ENCODE peak calls at places on chromosomes 5 and 9, in four cellular contexts. One of them, this sample, is unnamed.

GRCh38 chr5:54217826-54218503 is 92.4 kb downstream of the ARL15 start:
- DNase-seq in fibroblast of the aortic adventitia: peak; percentile 90
- DNase-seq in stomach: peak; percentile 27
- DNase-seq in mucosa of descending colon: no peak
- DNase-seq in this sample: peak; percentile 45

GRCh38 chr9:22308177-22308576 is 138.4 kb upstream of the DMRTA1 start:
- DNase-seq in stomach: no peak
- DNase-seq in fibroblast of the aortic adventitia: no peak
- DNase-seq in mucosa of descending colon: no peak
- DNase-seq in this sample: no peak

GRCh38 chr9:108477538-108478006 is 378.2 kb downstream of the ACTL7B start:
- DNase-seq in fibroblast of the aortic adventitia: peak; percentile 88
- DNase-seq in mucosa of descending colon: no peak
- DNase-seq in stomach: no peak
- DNase-seq in this sample: no peak

GRCh38 chr9:94921656-94922055 is 195.2 kb downstream of the AOPEP start:
- DNase-seq in stomach: no peak
- DNase-seq in mucosa of descending colon: no peak
- DNase-seq in fibroblast of the aortic adventitia: no peak
- DNase-seq in this sample: no peak

GRCh38 chr9:27954858-27955257 is 381.6 kb upstream of the C9orf72 start:
- DNase-seq in mucosa of descending colon: no peak
- DNase-seq in fibroblast of the aortic adventitia: no peak
- DNase-seq in stomach: no peak
- DNase-seq in this sample: no peak

GRCh38 chr5:143812085-143812705 is at the start of gene HMHB1:
- DNase-seq in stomach: no peak
- DNase-seq in mucosa of descending colon: no peak
- DNase-seq in fibroblast of the aortic adventitia: no peak
- DNase-seq in this sample: no peak

GRCh38 chr9:109451311-109452025 is 46.6 kb downstream of the PTPN3 start:
- DNase-seq in fibroblast of the aortic adventitia: no peak
- DNase-seq in mucosa of descending colon: no peak
- DNase-seq in stomach: no peak
- DNase-seq in this sample: no peak

GRCh38 chr9:136290508-136291000 is 13.3 kb downstream of the CCDC187 start:
- DNase-seq in stomach: no peak
- DNase-seq in fibroblast of the aortic adventitia: no peak
- DNase-seq in mucosa of descending colon: peak; percentile 40
- DNase-seq in this sample: no peak

GRCh38 chr5:139065296-139065695 is 132.9 kb downstream of the SIL1 start:
- DNase-seq in mucosa of descending colon: no peak
- DNase-seq in stomach: peak; percentile 31
- DNase-seq in fibroblast of the aortic adventitia: peak; percentile 72
- DNase-seq in this sample: no peak

GRCh38 chr5:169064093-169064492 is 236.8 kb downstream of the SLIT3 start:
- DNase-seq in mucosa of descending colon: no peak
- DNase-seq in fibroblast of the aortic adventitia: peak; percentile 20
- DNase-seq in stomach: peak; percentile 37
- DNase-seq in this sample: no peak

GRCh38 chr9:115157245-115157674 is 39.3 kb upstream of the TNC start:
- DNase-seq in fibroblast of the aortic adventitia: peak; percentile 85
- DNase-seq in stomach: no peak
- DNase-seq in mucosa of descending colon: no peak
- DNase-seq in this sample: no peak

GRCh38 chr5:68333649-68334549 is 118.3 kb downstream of the PIK3R1 start:
- DNase-seq in fibroblast of the aortic adventitia: peak; percentile 88
- DNase-seq in stomach: no peak
- DNase-seq in mucosa of descending colon: no peak
- DNase-seq in this sample: no peak

GRCh38 chr5:133405275-133406034 is 206.9 kb downstream of the FSTL4 start:
- DNase-seq in stomach: no peak
- DNase-seq in fibroblast of the aortic adventitia: no peak
- DNase-seq in mucosa of descending colon: no peak
- DNase-seq in this sample: no peak

GRCh38 chr5:160514866-160515265 is 93.2 kb downstream of the PTTG1 start:
- DNase-seq in fibroblast of the aortic adventitia: no peak
- DNase-seq in stomach: no peak
- DNase-seq in mucosa of descending colon: no peak
- DNase-seq in this sample: no peak

GRCh38 chr9:72983056-72983455 is 30.2 kb upstream of the ALDH1A1 start:
- DNase-seq in fibroblast of the aortic adventitia: no peak
- DNase-seq in stomach: peak; percentile 37
- DNase-seq in mucosa of descending colon: no peak
- DNase-seq in this sample: no peak

GRCh38 chr9:96566401-96567202 is 53.0 kb downstream of the CDC14B start:
- DNase-seq in fibroblast of the aortic adventitia: peak; percentile 43
- DNase-seq in stomach: peak; percentile 85
- DNase-seq in mucosa of descending colon: peak; percentile 90
- DNase-seq in this sample: peak; percentile 47

GRCh38 chr9:80995759-80996158 is 693.6 kb downstream of the TLE1 start:
- DNase-seq in fibroblast of the aortic adventitia: peak; percentile 17
- DNase-seq in mucosa of descending colon: no peak
- DNase-seq in stomach: no peak
- DNase-seq in this sample: no peak

GRCh38 chr9:126565336-126566128 is 48.2 kb upstream of the LMX1B start:
- DNase-seq in stomach: no peak
- DNase-seq in fibroblast of the aortic adventitia: no peak
- DNase-seq in mucosa of descending colon: no peak
- DNase-seq in this sample: no peak

GRCh38 chr9:13278368-13279246 is 885 bp downstream of the MPDZ start:
- DNase-seq in mucosa of descending colon: peak; percentile 56
- DNase-seq in fibroblast of the aortic adventitia: peak; percentile 75
- DNase-seq in stomach: peak; percentile 26
- DNase-seq in this sample: peak; percentile 48

GRCh38 chr9:15696979-15697378 is 144.1 kb downstream of the CCDC171 start:
- DNase-seq in stomach: no peak
- DNase-seq in fibroblast of the aortic adventitia: no peak
- DNase-seq in mucosa of descending colon: no peak
- DNase-seq in this sample: no peak

GRCh38 chr9:8262625-8263622 is 463.3 kb upstream of the DMAC1 start:
- DNase-seq in mucosa of descending colon: no peak
- DNase-seq in fibroblast of the aortic adventitia: peak; percentile 79
- DNase-seq in stomach: no peak
- DNase-seq in this sample: no peak

GRCh38 chr9:131733601-131734061 is 6.2 kb downstream of the RAPGEF1 start:
- DNase-seq in mucosa of descending colon: peak; percentile 79
- DNase-seq in stomach: peak; percentile 35
- DNase-seq in fibroblast of the aortic adventitia: peak; percentile 97
- DNase-seq in this sample: no peak

GRCh38 chr9:80926611-80927010 is 762.7 kb downstream of the TLE1 start:
- DNase-seq in stomach: no peak
- DNase-seq in mucosa of descending colon: no peak
- DNase-seq in fibroblast of the aortic adventitia: no peak
- DNase-seq in this sample: no peak

GRCh38 chr5:107607656-107608368 is 62.9 kb downstream of the EFNA5 start:
- DNase-seq in fibroblast of the aortic adventitia: no peak
- DNase-seq in stomach: no peak
- DNase-seq in mucosa of descending colon: no peak
- DNase-seq in this sample: no peak

GRCh38 chr5:126544087-126544740 is 50.8 kb downstream of the ALDH7A1 start:
- DNase-seq in stomach: peak; percentile 40
- DNase-seq in fibroblast of the aortic adventitia: peak; percentile 29
- DNase-seq in mucosa of descending colon: no peak
- DNase-seq in this sample: peak; percentile 26

GRCh38 chr5:137619191-137619870 is 116.6 kb downstream of the KLHL3 start:
- DNase-seq in stomach: no peak
- DNase-seq in mucosa of descending colon: no peak
- DNase-seq in fibroblast of the aortic adventitia: peak; percentile 94
- DNase-seq in this sample: no peak

GRCh38 chr9:71127301-71127700 is 5.9 kb upstream of the TRPM3 start:
- DNase-seq in fibroblast of the aortic adventitia: no peak
- DNase-seq in mucosa of descending colon: no peak
- DNase-seq in stomach: no peak
- DNase-seq in this sample: no peak

GRCh38 chr9:4055055-4055454 is 244.8 kb downstream of the GLIS3 start:
- DNase-seq in stomach: no peak
- DNase-seq in fibroblast of the aortic adventitia: no peak
- DNase-seq in mucosa of descending colon: no peak
- DNase-seq in this sample: no peak

GRCh38 chr9:36861528-36862205 is 172.4 kb downstream of the PAX5 start:
- DNase-seq in stomach: no peak
- DNase-seq in fibroblast of the aortic adventitia: no peak
- DNase-seq in mucosa of descending colon: no peak
- DNase-seq in this sample: no peak

GRCh38 chr9:36858805-36859375 is 175.2 kb downstream of the PAX5 start:
- DNase-seq in mucosa of descending colon: no peak
- DNase-seq in stomach: no peak
- DNase-seq in fibroblast of the aortic adventitia: no peak
- DNase-seq in this sample: no peak

GRCh38 chr9:36864491-36865410 is 169.3 kb downstream of the PAX5 start:
- DNase-seq in mucosa of descending colon: no peak
- DNase-seq in stomach: no peak
- DNase-seq in fibroblast of the aortic adventitia: no peak
- DNase-seq in this sample: peak; percentile 30

GRCh38 chr9:36865731-36866635 is 168.1 kb downstream of the PAX5 start:
- DNase-seq in mucosa of descending colon: no peak
- DNase-seq in fibroblast of the aortic adventitia: no peak
- DNase-seq in stomach: no peak
- DNase-seq in this sample: no peak

DNA sequence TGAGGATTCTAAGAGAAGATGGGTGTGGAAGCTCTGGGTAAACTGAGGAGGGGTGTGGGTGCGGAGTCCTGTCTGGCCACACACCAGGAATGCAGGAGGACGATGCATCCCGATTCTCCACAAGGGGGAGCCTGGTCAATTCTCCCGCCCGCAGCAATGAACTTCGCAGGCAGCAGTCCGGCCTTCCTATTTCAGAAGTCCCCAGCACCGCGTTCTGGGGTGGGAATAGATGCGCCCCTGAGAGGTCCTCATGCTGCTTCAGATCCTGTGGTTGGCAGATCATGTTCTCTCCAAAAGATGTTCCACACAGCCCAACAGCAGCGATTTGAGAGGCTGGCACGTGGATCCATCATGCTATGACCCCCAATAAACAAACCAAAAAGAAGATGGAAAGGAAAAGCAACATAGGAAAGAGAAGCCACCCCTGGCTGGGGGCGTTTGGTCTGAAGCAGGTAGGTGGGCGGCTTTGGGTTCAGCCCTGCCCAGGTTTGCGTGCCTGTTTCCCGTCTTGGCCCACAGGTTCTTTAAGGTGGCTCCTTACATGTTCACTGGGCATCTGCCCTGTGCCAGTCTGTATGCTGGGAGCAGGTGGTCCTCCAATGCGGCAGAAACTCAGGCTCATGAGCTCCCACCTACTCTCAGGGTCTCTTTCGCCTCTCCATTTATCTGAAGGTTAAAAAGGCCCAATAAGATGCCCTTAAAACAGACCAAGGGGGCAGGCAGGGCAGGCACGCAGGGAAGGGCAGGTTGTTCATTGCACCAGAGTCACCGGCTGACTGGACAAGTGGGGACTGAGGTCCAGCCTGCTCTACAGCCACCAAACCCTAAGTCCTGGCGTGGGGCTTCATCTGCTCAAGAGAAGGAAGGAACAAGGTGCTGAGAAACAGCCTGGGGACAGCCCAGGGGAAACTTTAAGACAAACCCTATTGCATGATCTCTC is 171.6 kb downstream of the PAX5 start:
- DNase-seq in mucosa of descending colon: no peak
- DNase-seq in fibroblast of the aortic adventitia: peak; percentile 39
- DNase-seq in stomach: peak; percentile 62
- DNase-seq in this sample: peak; percentile 60
- TF ChIP-seq CTCF in mucosa of descending colon: peak; percentile 32
- TF ChIP-seq CTCF in fibroblast of the aortic adventitia: peak; percentile 77
- TF ChIP-seq CTCF in stomach: peak; percentile 51
- TF ChIP-seq CTCF in this sample: peak; percentile 72

GRCh38 chr5:151033217-151033934 is 13.0 kb downstream of the GPX3 start:
- DNase-seq in stomach: no peak
- DNase-seq in mucosa of descending colon: no peak
- DNase-seq in fibroblast of the aortic adventitia: no peak
- DNase-seq in this sample: no peak
- TF ChIP-seq CTCF in stomach: no peak
- TF ChIP-seq CTCF in mucosa of descending colon: no peak
- TF ChIP-seq CTCF in fibroblast of the aortic adventitia: no peak
- TF ChIP-seq CTCF in this sample: no peak

GRCh38 chr5:78922879-78923621 is 62.1 kb downstream of the ARSB start:
- DNase-seq in stomach: peak; percentile 38
- DNase-seq in fibroblast of the aortic adventitia: no peak
- DNase-seq in mucosa of descending colon: no peak
- DNase-seq in this sample: no peak

GRCh38 chr5:78916044-78916443 is 69.1 kb downstream of the ARSB start:
- DNase-seq in mucosa of descending colon: no peak
- DNase-seq in stomach: no peak
- DNase-seq in fibroblast of the aortic adventitia: no peak
- DNase-seq in this sample: no peak

GRCh38 chr5:78923622-78923970 is 61.5 kb downstream of the ARSB start:
- DNase-seq in mucosa of descending colon: no peak
- DNase-seq in fibroblast of the aortic adventitia: no peak
- DNase-seq in stomach: no peak
- DNase-seq in this sample: no peak

GRCh38 chr5:78925102-78925876 is 59.8 kb downstream of the ARSB start:
- DNase-seq in mucosa of descending colon: no peak
- DNase-seq in fibroblast of the aortic adventitia: no peak
- DNase-seq in stomach: no peak
- DNase-seq in this sample: no peak

DNA sequence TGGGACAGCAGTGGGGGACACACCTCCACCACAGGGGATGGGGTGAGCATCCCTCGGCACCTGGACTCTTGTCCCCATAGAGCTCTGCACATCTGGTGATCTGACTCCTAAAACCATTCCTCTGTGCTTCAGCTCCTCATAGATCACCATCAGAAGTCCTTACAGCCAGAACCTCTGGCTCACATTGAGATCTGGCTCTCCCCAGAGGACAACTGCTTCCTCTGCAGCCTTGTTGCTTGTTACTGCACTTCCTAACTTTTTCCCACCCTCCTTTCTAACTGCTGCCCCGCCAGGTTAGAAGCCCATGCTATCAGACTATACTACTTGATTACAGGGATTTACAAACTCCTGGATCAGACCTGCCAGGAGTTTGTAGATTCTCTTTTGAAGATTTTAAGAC is 64.5 kb downstream of the ARSB start:
- DNase-seq in stomach: no peak
- DNase-seq in mucosa of descending colon: no peak
- DNase-seq in fibroblast of the aortic adventitia: peak; percentile 76
- DNase-seq in this sample: no peak
- TF ChIP-seq CTCF in stomach: no peak
- TF ChIP-seq CTCF in mucosa of descending colon: no peak
- TF ChIP-seq CTCF in fibroblast of the aortic adventitia: peak; percentile 72
- TF ChIP-seq CTCF in this sample: no peak

DNA sequence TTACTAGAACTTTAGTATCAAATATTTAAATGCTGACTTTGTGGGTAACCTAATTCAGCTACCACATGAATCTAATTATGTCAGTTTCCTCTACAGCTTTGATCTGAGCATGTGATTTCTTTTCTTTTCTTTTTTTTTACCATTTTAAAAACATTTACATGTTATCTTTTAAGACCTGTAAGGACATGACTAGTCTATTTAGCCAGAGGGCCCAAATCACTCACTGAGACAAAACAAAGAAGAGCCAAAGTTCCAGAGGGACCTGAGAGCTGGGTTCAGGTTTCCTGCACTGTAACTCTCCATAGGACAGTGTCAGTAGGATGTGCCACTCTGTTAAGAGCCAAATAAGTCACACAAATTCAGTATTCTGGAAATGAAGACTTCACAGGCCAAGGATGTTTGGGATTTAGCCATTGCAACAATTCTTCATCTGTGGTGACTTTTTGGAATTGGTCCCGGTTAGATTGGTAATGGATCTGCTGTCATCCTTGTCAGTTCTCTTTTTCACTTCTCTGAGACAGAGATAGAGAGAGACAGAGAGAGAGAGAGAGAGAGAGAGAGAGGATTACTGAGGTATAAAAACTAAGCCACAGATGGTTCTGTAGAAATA is 80.6 kb downstream of the RASEF start:
- DNase-seq in mucosa of descending colon: no peak
- DNase-seq in fibroblast of the aortic adventitia: no peak
- DNase-seq in stomach: no peak
- DNase-seq in this sample: no peak
- TF ChIP-seq CTCF in mucosa of descending colon: no peak
- TF ChIP-seq CTCF in fibroblast of the aortic adventitia: no peak
- TF ChIP-seq CTCF in stomach: no peak
- TF ChIP-seq CTCF in this sample: no peak